ENCODE peak calls at places on chromosome 11, in ten cellular contexts. B is KBM-7; R is activated CD8-positive, alpha-beta T cell treated with anti-CD3 and anti-CD28 coated beads, Interleukin-2, amount 10 ng/mL, durations not matched to agents 7 days and 5 days; H is GM20000; U is dorsolateral prefrontal cortex; E is breast epithelium; N is RPMI8226; O is LoVo; S is aorta; P is HCT116. G is an unnamed sample.

GRCh38 chr11:36118084-36118483 is 171.1 kb downstream of the COMMD9 start:
- DNase-seq in B (no peak), R (no peak), H (no peak), U (no peak), E (no peak), N (no peak), O (no peak), S (no peak), P (no peak), G (no peak)

GRCh38 chr11:72746821-72747220 is 5.4 kb downstream of the ARAP1 start:
- DNase-seq in B (no peak), R (no peak), H (no peak), U (no peak), E (no peak), N (no peak), O (no peak), S (no peak), P (no peak), G (no peak)

GRCh38 chr11:69202511-69203221 is 46.9 kb downstream of the SMIM38 start:
- DNase-seq in B (no peak), R (no peak), H (no peak), U (no peak), E (peak; percentile 27), N (no peak), O (no peak), S (no peak), P (no peak), G (no peak)

GRCh38 chr11:71267807-71268421 is 15.5 kb upstream of the SHANK2 start:
- DNase-seq in B (no peak), R (no peak), H (no peak), U (no peak), E (peak; percentile 37), N (no peak), O (no peak), S (no peak), P (no peak), G (no peak)

GRCh38 chr11:20762112-20762511 is 92.7 kb downstream of the NELL1 start:
- DNase-seq in B (no peak), R (no peak), H (no peak), U (no peak), E (no peak), N (no peak), O (no peak), S (no peak), P (no peak), G (no peak)

GRCh38 chr11:47541070-47541469 is 11.9 kb downstream of the CELF1 start:
- DNase-seq in B (no peak), R (no peak), H (no peak), U (no peak), E (no peak), N (no peak), O (no peak), S (no peak), P (no peak), G (no peak)

GRCh38 chr11:130476922-130477491 is 28.6 kb downstream of the ADAMTS15 start:
- DNase-seq in B (no peak), R (no peak), H (peak; percentile 23), U (no peak), E (no peak), N (no peak), O (no peak), S (no peak), P (no peak), G (no peak)

GRCh38 chr11:108944486-108945178 is 279.8 kb downstream of the DDX10 start:
- DNase-seq in B (no peak), R (no peak), H (peak; percentile 8), U (no peak), E (no peak), N (peak; percentile 38), O (no peak), S (no peak), P (no peak), G (no peak)

GRCh38 chr11:86152006-86152862 is 83.3 kb upstream of the PICALM start:
- DNase-seq in B (no peak), R (no peak), H (no peak), U (peak; percentile 54), E (no peak), N (peak; percentile 51), O (no peak), S (no peak), P (no peak), G (no peak)

GRCh38 chr11:72240461-72241289 is 3.3 kb downstream of the PHOX2A start:
- DNase-seq in B (no peak), R (no peak), H (peak; percentile 72), U (no peak), E (peak; percentile 45), N (no peak), O (no peak), S (no peak), P (no peak), G (no peak)

GRCh38 chr11:72738199-72739141 is 13.7 kb downstream of the ARAP1 start:
- DNase-seq in B (peak; percentile 65), R (no peak), H (peak; percentile 68), U (no peak), E (no peak), N (no peak), O (no peak), S (peak; percentile 78), P (no peak), G (no peak)

G was measured in effector CD4-positive, alpha-beta T cell.